ENCODE peak calls at places on chromosomes 1 and 21, in four cellular contexts. One of them, this sample, is unnamed.

GRCh38 chr1:156154317-156154749 is 948 bp downstream of the SEMA4A start:
- DNase-seq in choroid plexus epithelial cell: no peak
- DNase-seq in GM13977: peak
- DNase-seq in activated gamma-delta T cell treated with Interleukin-2 at 50 U/mL for 16 hours: no peak
- DNase-seq in this sample: no peak

GRCh38 chr1:25109527-25109926 is 122.8 kb downstream of the SYF2 start:
- DNase-seq in choroid plexus epithelial cell: no peak
- DNase-seq in GM13977: no peak
- DNase-seq in activated gamma-delta T cell treated with Interleukin-2 at 50 U/mL for 16 hours: no peak
- DNase-seq in this sample: no peak

GRCh38 chr1:206468571-206468970 is 1.7 kb upstream of the IKBKE start:
- DNase-seq in choroid plexus epithelial cell: no peak
- DNase-seq in GM13977: no peak
- DNase-seq in activated gamma-delta T cell treated with Interleukin-2 at 50 U/mL for 16 hours: no peak
- DNase-seq in this sample: no peak

GRCh38 chr1:41382531-41383090 is 21.4 kb downstream of the FOXO6 start:
- DNase-seq in choroid plexus epithelial cell: no peak
- DNase-seq in GM13977: no peak
- DNase-seq in activated gamma-delta T cell treated with Interleukin-2 at 50 U/mL for 16 hours: no peak
- DNase-seq in this sample: no peak

GRCh38 chr1:3898994-3899775 is 887 bp downstream of the C1orf174 start:
- DNase-seq in choroid plexus epithelial cell: peak
- DNase-seq in GM13977: no peak
- DNase-seq in activated gamma-delta T cell treated with Interleukin-2 at 50 U/mL for 16 hours: no peak
- DNase-seq in this sample: peak

GRCh38 chr1:89812992-89813391 is 7.8 kb upstream of the LRRC8D start:
- DNase-seq in choroid plexus epithelial cell: peak
- DNase-seq in GM13977: no peak
- DNase-seq in activated gamma-delta T cell treated with Interleukin-2 at 50 U/mL for 16 hours: no peak
- DNase-seq in this sample: peak

GRCh38 chr1:1763657-1764621 is 14.3 kb downstream of the NADK start:
- DNase-seq in choroid plexus epithelial cell: peak
- DNase-seq in GM13977: no peak
- DNase-seq in activated gamma-delta T cell treated with Interleukin-2 at 50 U/mL for 16 hours: no peak
- DNase-seq in this sample: no peak

GRCh38 chr1:240927815-240928214 is 315.9 kb upstream of the GREM2 start:
- DNase-seq in choroid plexus epithelial cell: no peak
- DNase-seq in GM13977: no peak
- DNase-seq in activated gamma-delta T cell treated with Interleukin-2 at 50 U/mL for 16 hours: no peak
- DNase-seq in this sample: no peak

GRCh38 chr1:150764617-150765090 is 924 bp downstream of the CTSS start:
- DNase-seq in choroid plexus epithelial cell: peak
- DNase-seq in GM13977: no peak
- DNase-seq in activated gamma-delta T cell treated with Interleukin-2 at 50 U/mL for 16 hours: no peak
- DNase-seq in this sample: peak

GRCh38 chr1:87155180-87155579 is 173.5 kb upstream of the LMO4 start:
- DNase-seq in choroid plexus epithelial cell: no peak
- DNase-seq in GM13977: peak
- DNase-seq in activated gamma-delta T cell treated with Interleukin-2 at 50 U/mL for 16 hours: no peak
- DNase-seq in this sample: no peak

GRCh38 chr21:45592208-45592619 is 50.0 kb upstream of the SLC19A1 start:
- DNase-seq in choroid plexus epithelial cell: peak
- DNase-seq in GM13977: peak
- DNase-seq in activated gamma-delta T cell treated with Interleukin-2 at 50 U/mL for 16 hours: peak
- DNase-seq in this sample: no peak

GRCh38 chr1:59485949-59486348 is 189.1 kb downstream of the FGGY start:
- DNase-seq in choroid plexus epithelial cell: no peak
- DNase-seq in GM13977: no peak
- DNase-seq in activated gamma-delta T cell treated with Interleukin-2 at 50 U/mL for 16 hours: no peak
- DNase-seq in this sample: no peak

GRCh38 chr1:159921700-159922498 is 3.4 kb downstream of the TAGLN2 start:
- DNase-seq in choroid plexus epithelial cell: no peak
- DNase-seq in GM13977: no peak
- DNase-seq in activated gamma-delta T cell treated with Interleukin-2 at 50 U/mL for 16 hours: peak
- DNase-seq in this sample: peak

GRCh38 chr1:59186656-59187055 is 110.2 kb upstream of the FGGY start:
- DNase-seq in choroid plexus epithelial cell: peak
- DNase-seq in GM13977: no peak
- DNase-seq in activated gamma-delta T cell treated with Interleukin-2 at 50 U/mL for 16 hours: no peak
- DNase-seq in this sample: peak

GRCh38 chr1:10620776-10621175 is 146.0 kb downstream of the PEX14 start:
- DNase-seq in choroid plexus epithelial cell: no peak
- DNase-seq in GM13977: no peak
- DNase-seq in activated gamma-delta T cell treated with Interleukin-2 at 50 U/mL for 16 hours: no peak
- DNase-seq in this sample: no peak

GRCh38 chr1:181083842-181084605 is 4.5 kb upstream of the IER5 start:
- DNase-seq in choroid plexus epithelial cell: peak
- DNase-seq in GM13977: peak
- DNase-seq in activated gamma-delta T cell treated with Interleukin-2 at 50 U/mL for 16 hours: peak
- DNase-seq in this sample: peak

GRCh38 chr1:201542166-201543045 is 3.5 kb downstream of the NAV1 start:
- DNase-seq in choroid plexus epithelial cell: peak
- DNase-seq in GM13977: no peak
- DNase-seq in activated gamma-delta T cell treated with Interleukin-2 at 50 U/mL for 16 hours: no peak
- DNase-seq in this sample: peak

GRCh38 chr1:116330342-116330652 is 42.7 kb upstream of the ATP1A1 start:
- DNase-seq in choroid plexus epithelial cell: no peak
- DNase-seq in GM13977: no peak
- DNase-seq in activated gamma-delta T cell treated with Interleukin-2 at 50 U/mL for 16 hours: no peak
- DNase-seq in this sample: no peak

GRCh38 chr1:29272171-29272907 is 36.0 kb downstream of the PTPRU start:
- DNase-seq in choroid plexus epithelial cell: no peak
- DNase-seq in GM13977: no peak
- DNase-seq in activated gamma-delta T cell treated with Interleukin-2 at 50 U/mL for 16 hours: no peak
- DNase-seq in this sample: no peak

GRCh38 chr1:110877776-110878175 is 4.8 kb downstream of the CD53 start:
- DNase-seq in choroid plexus epithelial cell: no peak
- DNase-seq in GM13977: no peak
- DNase-seq in activated gamma-delta T cell treated with Interleukin-2 at 50 U/mL for 16 hours: no peak
- DNase-seq in this sample: no peak

GRCh38 chr1:230254265-230254664 is 171.9 kb downstream of the PGBD5 start:
- DNase-seq in choroid plexus epithelial cell: no peak
- DNase-seq in GM13977: no peak
- DNase-seq in activated gamma-delta T cell treated with Interleukin-2 at 50 U/mL for 16 hours: no peak
- DNase-seq in this sample: no peak

GRCh38 chr1:70706381-70707173 is 295.5 kb downstream of the CTH start:
- DNase-seq in choroid plexus epithelial cell: no peak
- DNase-seq in GM13977: no peak
- DNase-seq in activated gamma-delta T cell treated with Interleukin-2 at 50 U/mL for 16 hours: no peak
- DNase-seq in this sample: no peak

GRCh38 chr1:242139437-242139836 is 140.5 kb upstream of the MAP1LC3C start:
- DNase-seq in choroid plexus epithelial cell: no peak
- DNase-seq in GM13977: no peak
- DNase-seq in activated gamma-delta T cell treated with Interleukin-2 at 50 U/mL for 16 hours: no peak
- DNase-seq in this sample: no peak

GRCh38 chr21:26070822-26071425 is 99.6 kb downstream of the APP start:
- DNase-seq in choroid plexus epithelial cell: peak
- DNase-seq in GM13977: no peak
- DNase-seq in activated gamma-delta T cell treated with Interleukin-2 at 50 U/mL for 16 hours: peak
- DNase-seq in this sample: peak

GRCh38 chr1:205067031-205067430 is 17.2 kb downstream of the TMEM81 start:
- DNase-seq in choroid plexus epithelial cell: no peak
- DNase-seq in GM13977: no peak
- DNase-seq in activated gamma-delta T cell treated with Interleukin-2 at 50 U/mL for 16 hours: no peak
- DNase-seq in this sample: no peak

GRCh38 chr1:162422662-162423375 is 10.9 kb upstream of the SH2D1B start:
- DNase-seq in choroid plexus epithelial cell: no peak
- DNase-seq in GM13977: no peak
- DNase-seq in activated gamma-delta T cell treated with Interleukin-2 at 50 U/mL for 16 hours: no peak
- DNase-seq in this sample: no peak

GRCh38 chr21:46038341-46038829 is 56.8 kb downstream of the COL6A1 start:
- DNase-seq in choroid plexus epithelial cell: no peak
- DNase-seq in GM13977: no peak
- DNase-seq in activated gamma-delta T cell treated with Interleukin-2 at 50 U/mL for 16 hours: no peak
- DNase-seq in this sample: no peak

GRCh38 chr1:235513495-235514366 is 9.5 kb upstream of the B3GALNT2 start:
- DNase-seq in choroid plexus epithelial cell: peak
- DNase-seq in GM13977: peak
- DNase-seq in activated gamma-delta T cell treated with Interleukin-2 at 50 U/mL for 16 hours: peak
- DNase-seq in this sample: peak

GRCh38 chr1:86150553-86151055 is 6.0 kb downstream of the COL24A1 start:
- DNase-seq in choroid plexus epithelial cell: peak
- DNase-seq in GM13977: no peak
- DNase-seq in activated gamma-delta T cell treated with Interleukin-2 at 50 U/mL for 16 hours: no peak
- DNase-seq in this sample: peak

GRCh38 chr1:44637590-44638411 is 36.5 kb downstream of the TMEM53 start:
- DNase-seq in choroid plexus epithelial cell: no peak
- DNase-seq in GM13977: no peak
- DNase-seq in activated gamma-delta T cell treated with Interleukin-2 at 50 U/mL for 16 hours: no peak
- DNase-seq in this sample: no peak

GRCh38 chr1:209383422-209383821 is 200.1 kb upstream of the CAMK1G start:
- DNase-seq in choroid plexus epithelial cell: no peak
- DNase-seq in GM13977: no peak
- DNase-seq in activated gamma-delta T cell treated with Interleukin-2 at 50 U/mL for 16 hours: no peak
- DNase-seq in this sample: no peak

GRCh38 chr1:168032048-168032447 is 95.2 kb upstream of the MPC2 start:
- DNase-seq in choroid plexus epithelial cell: no peak
- DNase-seq in GM13977: peak
- DNase-seq in activated gamma-delta T cell treated with Interleukin-2 at 50 U/mL for 16 hours: no peak
- DNase-seq in this sample: no peak

GRCh38 chr1:202553560-202554038 is 156.7 kb downstream of the SYT2 start:
- DNase-seq in choroid plexus epithelial cell: peak
- DNase-seq in GM13977: no peak
- DNase-seq in activated gamma-delta T cell treated with Interleukin-2 at 50 U/mL for 16 hours: no peak
- DNase-seq in this sample: peak

GRCh38 chr1:182350839-182351238 is 40.8 kb downstream of the GLUL start:
- DNase-seq in choroid plexus epithelial cell: no peak
- DNase-seq in GM13977: no peak
- DNase-seq in activated gamma-delta T cell treated with Interleukin-2 at 50 U/mL for 16 hours: no peak
- DNase-seq in this sample: peak

GRCh38 chr1:150578278-150579109 is 916 bp downstream of the MCL1 start:
- DNase-seq in choroid plexus epithelial cell: peak
- DNase-seq in GM13977: no peak
- DNase-seq in activated gamma-delta T cell treated with Interleukin-2 at 50 U/mL for 16 hours: peak
- DNase-seq in this sample: peak

GRCh38 chr1:94063379-94063778 is 57.6 kb downstream of the ABCA4 start:
- DNase-seq in choroid plexus epithelial cell: peak
- DNase-seq in GM13977: no peak
- DNase-seq in activated gamma-delta T cell treated with Interleukin-2 at 50 U/mL for 16 hours: no peak
- DNase-seq in this sample: peak

GRCh38 chr1:172135076-172135672 is 285.3 kb upstream of the C1orf105 start:
- DNase-seq in choroid plexus epithelial cell: peak
- DNase-seq in GM13977: no peak
- DNase-seq in activated gamma-delta T cell treated with Interleukin-2 at 50 U/mL for 16 hours: peak
- DNase-seq in this sample: peak